ENCODE peak calls at places on chromosomes 13 and 19, in four cellular contexts. One of them, this sample, is unnamed.
A peak's percentile ranks its signal among the peaks of the same experiment; 100 is the strongest.

GRCh38 chr13:73765651-73766384 is 368.4 kb downstream of the KLF12 start:
- DNase-seq in K562: no peak
- DNase-seq in HepG2: peak; percentile 75
- DNase-seq in GM12878: no peak
- DNase-seq in this sample: peak; percentile 87

GRCh38 chr19:45763691-45764294 is 5.3 kb downstream of the SIX5 start:
- DNase-seq in GM12878: no peak
- DNase-seq in K562: no peak
- DNase-seq in HepG2: no peak
- DNase-seq in this sample: peak; percentile 41

GRCh38 chr13:24115671-24116070 is 44.8 kb upstream of the SPATA13 start:
- DNase-seq in K562: no peak
- DNase-seq in HepG2: no peak
- DNase-seq in GM12878: no peak
- DNase-seq in this sample: no peak

GRCh38 chr19:49502866-49503581 is 6.8 kb downstream of the RPS11 start:
- DNase-seq in HepG2: peak; percentile 74
- DNase-seq in GM12878: no peak
- DNase-seq in K562: peak; percentile 56
- DNase-seq in this sample: peak; percentile 58

GRCh38 chr19:13784731-13785452 is 10.4 kb upstream of the ZSWIM4 start:
- DNase-seq in GM12878: no peak
- DNase-seq in K562: peak; percentile 66
- DNase-seq in HepG2: peak; percentile 44
- DNase-seq in this sample: peak; percentile 90

GRCh38 chr13:109096101-109096500 is 466.7 kb downstream of the MYO16 start:
- DNase-seq in HepG2: no peak
- DNase-seq in K562: no peak
- DNase-seq in GM12878: no peak
- DNase-seq in this sample: no peak

GRCh38 chr19:32692727-32693061 is 1.1 kb downstream of the NUDT19 start:
- DNase-seq in K562: no peak
- DNase-seq in HepG2: no peak
- DNase-seq in GM12878: no peak
- DNase-seq in this sample: no peak

GRCh38 chr13:105410602-105411001 is 1124.9 kb downstream of the EFNB2 start:
- DNase-seq in HepG2: peak; percentile 7
- DNase-seq in K562: peak; percentile 2
- DNase-seq in GM12878: no peak
- DNase-seq in this sample: peak; percentile 82

GRCh38 chr13:100156786-100157185 is 67.9 kb downstream of the PCCA start:
- DNase-seq in K562: no peak
- DNase-seq in GM12878: no peak
- DNase-seq in HepG2: no peak
- DNase-seq in this sample: no peak

GRCh38 chr13:110116072-110116487 is 190.9 kb downstream of the COL4A1 start:
- DNase-seq in GM12878: no peak
- DNase-seq in K562: peak; percentile 71
- DNase-seq in HepG2: peak; percentile 4
- DNase-seq in this sample: peak; percentile 89

GRCh38 chr13:26508885-26509284 is 48.6 kb upstream of the WASF3 start:
- DNase-seq in K562: no peak
- DNase-seq in HepG2: no peak
- DNase-seq in GM12878: no peak
- DNase-seq in this sample: no peak

GRCh38 chr19:48603001-48603400 is 3.5 kb upstream of the SPACA4 start:
- DNase-seq in GM12878: no peak
- DNase-seq in HepG2: no peak
- DNase-seq in K562: no peak
- DNase-seq in this sample: no peak

GRCh38 chr13:30559274-30559673 is 58.4 kb upstream of the USPL1 start:
- DNase-seq in K562: no peak
- DNase-seq in GM12878: no peak
- DNase-seq in HepG2: no peak
- DNase-seq in this sample: no peak

GRCh38 chr19:33132425-33132824 is 511 bp downstream of the WDR88 start:
- DNase-seq in GM12878: no peak
- DNase-seq in HepG2: no peak
- DNase-seq in K562: peak; percentile 33
- DNase-seq in this sample: peak; percentile 70

GRCh38 chr19:16585808-16586476 is 13.7 kb upstream of the SLC35E1 start:
- DNase-seq in GM12878: peak; percentile 98
- DNase-seq in K562: no peak
- DNase-seq in HepG2: no peak
- DNase-seq in this sample: no peak

GRCh38 chr19:5678071-5678682 is 2.1 kb downstream of the MICOS13 start:
- DNase-seq in HepG2: no peak
- DNase-seq in K562: no peak
- DNase-seq in GM12878: no peak
- DNase-seq in this sample: no peak

GRCh38 chr13:36673838-36674326 is at the start of gene SERTM1:
- DNase-seq in GM12878: no peak
- DNase-seq in K562: no peak
- DNase-seq in HepG2: no peak
- DNase-seq in this sample: peak; percentile 93

GRCh38 chr13:113918981-113919646 is 54.8 kb downstream of the C13orf46 start:
- DNase-seq in K562: no peak
- DNase-seq in HepG2: no peak
- DNase-seq in GM12878: no peak
- DNase-seq in this sample: no peak

GRCh38 chr19:10332158-10332964 is 968 bp downstream of the RAVER1 start:
- DNase-seq in GM12878: no peak
- DNase-seq in K562: no peak
- DNase-seq in HepG2: peak; percentile 71
- DNase-seq in this sample: no peak

GRCh38 chr13:33352023-33352422 is 66.5 kb upstream of the STARD13 start:
- DNase-seq in K562: no peak
- DNase-seq in GM12878: no peak
- DNase-seq in HepG2: peak; percentile 7
- DNase-seq in this sample: no peak

GRCh38 chr13:23069571-23069970 is 111.2 kb upstream of the SGCG start:
- DNase-seq in K562: no peak
- DNase-seq in GM12878: no peak
- DNase-seq in HepG2: no peak
- DNase-seq in this sample: no peak

GRCh38 chr13:110262494-110262893 is 44.5 kb downstream of the COL4A1 start:
- DNase-seq in GM12878: no peak
- DNase-seq in K562: no peak
- DNase-seq in HepG2: no peak
- DNase-seq in this sample: no peak

GRCh38 chr19:13172335-13173128 is 22.3 kb downstream of the IER2 start:
- DNase-seq in GM12878: no peak
- DNase-seq in K562: peak; percentile 67
- DNase-seq in HepG2: no peak
- DNase-seq in this sample: no peak

GRCh38 chr19:31149306-31149975 is 199.8 kb downstream of the TSHZ3 start:
- DNase-seq in HepG2: no peak
- DNase-seq in GM12878: no peak
- DNase-seq in K562: no peak
- DNase-seq in this sample: no peak

GRCh38 chr19:35388277-35389054 is 17.6 kb downstream of the GPR42 start:
- DNase-seq in GM12878: no peak
- DNase-seq in K562: no peak
- DNase-seq in HepG2: peak; percentile 87
- DNase-seq in this sample: no peak

GRCh38 chr13:114107686-114108081 is 24.7 kb downstream of the RASA3 start:
- DNase-seq in HepG2: no peak
- DNase-seq in K562: no peak
- DNase-seq in GM12878: no peak
- DNase-seq in this sample: no peak

GRCh38 chr13:43269037-43269476 is 245.7 kb downstream of the DNAJC15 start:
- DNase-seq in GM12878: no peak
- DNase-seq in K562: no peak
- DNase-seq in HepG2: peak; percentile 72
- DNase-seq in this sample: no peak

GRCh38 chr13:41588899-41589298 is 131.5 kb downstream of the RGCC start:
- DNase-seq in GM12878: no peak
- DNase-seq in HepG2: peak; percentile 50
- DNase-seq in K562: peak; percentile 52
- DNase-seq in this sample: peak; percentile 21

GRCh38 chr13:84983321-84983720 is 815.9 kb downstream of the SLITRK6 start:
- DNase-seq in GM12878: no peak
- DNase-seq in HepG2: no peak
- DNase-seq in K562: no peak
- DNase-seq in this sample: peak; percentile 37

GRCh38 chr13:62356977-62357376 is 941.3 kb upstream of the PCDH20 start:
- DNase-seq in GM12878: no peak
- DNase-seq in HepG2: no peak
- DNase-seq in K562: no peak
- DNase-seq in this sample: no peak

GRCh38 chr19:35281303-35281702 is 1.0 kb upstream of the HAMP start:
- DNase-seq in HepG2: no peak
- DNase-seq in GM12878: no peak
- DNase-seq in K562: no peak
- DNase-seq in this sample: no peak

GRCh38 chr19:16588089-16588823 is 16.0 kb upstream of the SLC35E1 start:
- DNase-seq in GM12878: peak; percentile 90
- DNase-seq in HepG2: no peak
- DNase-seq in K562: peak; percentile 78
- DNase-seq in this sample: peak; percentile 43

GRCh38 chr19:42289556-42290041 is 12.3 kb upstream of the PRR19 start:
- DNase-seq in K562: no peak
- DNase-seq in GM12878: no peak
- DNase-seq in HepG2: no peak
- DNase-seq in this sample: no peak

GRCh38 chr19:29855087-29855486 is 43.3 kb downstream of the CCNE1 start:
- DNase-seq in HepG2: no peak
- DNase-seq in K562: no peak
- DNase-seq in GM12878: no peak
- DNase-seq in this sample: peak; percentile 53

GRCh38 chr13:60152114-60152513 is 11.6 kb downstream of the DIAPH3 start:
- DNase-seq in K562: no peak
- DNase-seq in HepG2: no peak
- DNase-seq in GM12878: no peak
- DNase-seq in this sample: no peak

GRCh38 chr13:30698023-30698422 is 37.3 kb upstream of the ALOX5AP start:
- DNase-seq in GM12878: no peak
- DNase-seq in HepG2: no peak
- DNase-seq in K562: no peak
- DNase-seq in this sample: no peak

GRCh38 chr19:51811344-51811743 is 16.4 kb downstream of the FPR3 start:
- DNase-seq in K562: no peak
- DNase-seq in HepG2: no peak
- DNase-seq in GM12878: no peak
- DNase-seq in this sample: no peak

GRCh38 chr13:42367836-42368235 is 95.9 kb downstream of the AKAP11 start:
- DNase-seq in K562: no peak
- DNase-seq in HepG2: no peak
- DNase-seq in GM12878: no peak
- DNase-seq in this sample: no peak

DNA sequence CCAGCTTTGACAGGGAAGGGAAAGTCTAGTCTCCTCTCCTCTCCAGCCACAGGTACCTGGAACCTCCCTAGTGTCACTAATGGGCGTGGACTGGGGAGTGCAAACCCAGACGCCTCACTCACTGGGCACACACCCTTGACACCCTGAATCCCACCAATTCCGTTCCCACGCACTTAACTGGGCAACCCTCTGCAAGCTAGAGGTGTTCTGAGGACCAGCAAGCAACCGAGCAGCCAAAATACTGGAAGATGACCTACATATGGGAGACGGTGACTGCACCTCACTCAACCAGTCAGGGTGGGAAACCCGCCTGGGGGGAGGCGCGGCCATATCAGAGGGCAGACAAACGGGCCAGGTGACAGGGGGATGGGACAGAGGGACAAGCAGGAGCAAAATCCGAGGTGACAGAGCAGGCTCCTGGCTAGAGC is 991 bp downstream of the ABHD17A start:
- DNase-seq in K562: peak; percentile 22
- DNase-seq in GM12878: no peak
- DNase-seq in HepG2: no peak
- DNase-seq in this sample: no peak
- TF ChIP-seq JUNB in K562: no peak
- TF ChIP-seq JUNB in GM12878: no peak
- TF ChIP-seq JUNB in HepG2: no peak
- TF ChIP-seq JUNB in this sample: no peak

DNA sequence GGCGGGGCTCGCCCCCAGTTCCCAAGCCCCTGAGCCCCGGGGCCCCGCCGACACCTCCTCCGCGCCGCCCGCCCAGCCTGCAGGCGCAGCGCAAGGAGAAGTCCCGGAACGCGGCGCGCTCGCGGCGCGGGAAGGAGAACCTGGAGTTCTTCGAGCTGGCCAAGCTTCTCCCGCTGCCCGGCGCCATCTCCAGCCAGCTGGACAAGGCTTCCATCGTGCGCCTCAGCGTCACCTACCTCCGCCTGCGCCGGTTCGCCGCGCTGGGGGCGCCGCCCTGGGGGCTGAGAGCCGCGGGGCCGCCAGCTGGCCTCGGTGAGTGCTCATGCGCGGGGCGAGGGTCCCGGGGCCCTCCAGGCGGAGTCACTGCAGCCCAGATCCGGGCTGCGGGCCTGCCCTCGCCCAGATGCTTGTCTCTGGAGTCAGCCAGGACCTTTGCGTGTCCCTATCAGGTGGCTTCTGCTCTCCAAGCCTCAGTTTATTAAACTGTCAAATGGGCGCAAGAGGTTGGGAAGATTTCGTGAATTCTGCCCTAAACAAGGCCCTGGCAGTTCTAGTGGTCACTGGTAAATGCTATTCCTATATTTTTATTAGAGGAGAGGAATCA is 2.0 kb downstream of the NPAS1 start:
- DNase-seq in GM12878: no peak
- DNase-seq in HepG2: no peak
- DNase-seq in K562: no peak
- DNase-seq in this sample: peak; percentile 77
- H2AFZ ChIP-seq in GM12878: no peak overlapping the region
- H2AFZ ChIP-seq in HepG2: no peak overlapping the region
- H2AFZ ChIP-seq in K562: no peak overlapping the region
- H2AFZ ChIP-seq in this sample: peak overlapping the region; percentile 76

GRCh38 chr13:44398606-44399005 is 25.0 kb downstream of the SERP2 start:
- DNase-seq in HepG2: no peak
- DNase-seq in GM12878: no peak
- DNase-seq in K562: no peak
- DNase-seq in this sample: no peak

GRCh38 chr13:44401577-44401976 is 28.0 kb downstream of the SERP2 start:
- DNase-seq in HepG2: no peak
- DNase-seq in GM12878: no peak
- DNase-seq in K562: no peak
- DNase-seq in this sample: no peak

GRCh38 chr13:44396963-44397580 is 23.4 kb downstream of the SERP2 start:
- DNase-seq in GM12878: no peak
- DNase-seq in K562: peak; percentile 24
- DNase-seq in HepG2: no peak
- DNase-seq in this sample: no peak

GRCh38 chr13:44397766-44398223 is 24.2 kb downstream of the SERP2 start:
- DNase-seq in K562: peak; percentile 89
- DNase-seq in HepG2: no peak
- DNase-seq in GM12878: no peak
- DNase-seq in this sample: no peak

GRCh38 chr13:44399045-44399444 is 25.4 kb downstream of the SERP2 start:
- DNase-seq in GM12878: no peak
- DNase-seq in K562: no peak
- DNase-seq in HepG2: no peak
- DNase-seq in this sample: no peak
- H3K4me2 ChIP-seq in GM12878: no peak overlapping the region
- H3K4me2 ChIP-seq in K562: no peak overlapping the region
- H3K4me2 ChIP-seq in HepG2: no peak overlapping the region
- H3K4me2 ChIP-seq in this sample: no peak overlapping the region

GRCh38 chr19:27746691-27747380 is 1466.1 kb downstream of the UQCRFS1 start:
- DNase-seq in HepG2: no peak
- DNase-seq in K562: peak; percentile 6
- DNase-seq in GM12878: no peak
- DNase-seq in this sample: peak; percentile 77
- TF ChIP-seq JUNB in HepG2: no peak
- TF ChIP-seq JUNB in K562: no peak
- TF ChIP-seq JUNB in GM12878: no peak
- TF ChIP-seq JUNB in this sample: no peak